ENCODE peak calls at places on chromosomes 1 and 21, in four cellular contexts. X is NB4, B is testis, U is endothelial cell of umbilical vein. M is an unnamed sample.

GRCh38 chr1:152630596-152630995 is 7.7 kb upstream of the LCE3A start:
- DNase-seq in B (no peak), X (no peak), U (no peak), M (no peak)

GRCh38 chr1:5692649-5693048 is 299.6 kb downstream of the NPHP4 start:
- DNase-seq in B (no peak), U (no peak), X (no peak), M (no peak)

GRCh38 chr1:24324903-24325302 is 5.7 kb downstream of the GRHL3 start:
- DNase-seq in X (no peak), U (no peak), B (no peak), M (no peak)

GRCh38 chr1:102897537-102897936 is 210.8 kb downstream of the COL11A1 start:
- DNase-seq in B (no peak), U (peak), X (no peak), M (no peak)

GRCh38 chr21:34344058-34344425 is 19.8 kb upstream of the KCNE2 start:
- DNase-seq in U (no peak), X (no peak), B (no peak), M (no peak)

GRCh38 chr1:113369040-113369439 is 21.3 kb upstream of the MAGI3 start:
- DNase-seq in B (no peak), U (no peak), X (no peak), M (no peak)

GRCh38 chr1:205709059-205709398 is 28.7 kb upstream of the SLC45A3 start:
- DNase-seq in X (no peak), B (no peak), U (peak), M (no peak)

GRCh38 chr1:31372961-31373896 is at the start of gene FABP3:
- DNase-seq in X (peak), B (peak), U (peak), M (peak)

GRCh38 chr1:11967028-11967547 is 13.2 kb upstream of the MFN2 start:
- DNase-seq in U (peak), X (peak), B (peak), M (no peak)

GRCh38 chr1:201501144-201501543 is 5.8 kb downstream of the CSRP1 start:
- DNase-seq in X (no peak), U (peak), B (no peak), M (no peak)

GRCh38 chr1:99672022-99672421 is 26.1 kb downstream of the PALMD start:
- DNase-seq in U (peak), B (no peak), X (no peak), M (no peak)

GRCh38 chr1:215083408-215083961 is 948 bp downstream of the KCNK2 start:
- DNase-seq in X (no peak), U (peak), B (peak), M (peak)

GRCh38 chr1:201026746-201027145 is 3.2 kb upstream of the KIF21B start:
- DNase-seq in X (peak), B (no peak), U (no peak), M (no peak)

GRCh38 chr1:228697209-228698016 is 37.9 kb upstream of the RHOU start:
- DNase-seq in X (peak), B (peak), U (no peak), M (peak)

GRCh38 chr1:226110249-226111108 is 48.0 kb downstream of the H3-3A start:
- DNase-seq in U (peak), X (peak), B (peak), M (peak)
- TF ChIP-seq POLR2A in U (no peak), X (peak), B (no peak), M (no peak)

DNA sequence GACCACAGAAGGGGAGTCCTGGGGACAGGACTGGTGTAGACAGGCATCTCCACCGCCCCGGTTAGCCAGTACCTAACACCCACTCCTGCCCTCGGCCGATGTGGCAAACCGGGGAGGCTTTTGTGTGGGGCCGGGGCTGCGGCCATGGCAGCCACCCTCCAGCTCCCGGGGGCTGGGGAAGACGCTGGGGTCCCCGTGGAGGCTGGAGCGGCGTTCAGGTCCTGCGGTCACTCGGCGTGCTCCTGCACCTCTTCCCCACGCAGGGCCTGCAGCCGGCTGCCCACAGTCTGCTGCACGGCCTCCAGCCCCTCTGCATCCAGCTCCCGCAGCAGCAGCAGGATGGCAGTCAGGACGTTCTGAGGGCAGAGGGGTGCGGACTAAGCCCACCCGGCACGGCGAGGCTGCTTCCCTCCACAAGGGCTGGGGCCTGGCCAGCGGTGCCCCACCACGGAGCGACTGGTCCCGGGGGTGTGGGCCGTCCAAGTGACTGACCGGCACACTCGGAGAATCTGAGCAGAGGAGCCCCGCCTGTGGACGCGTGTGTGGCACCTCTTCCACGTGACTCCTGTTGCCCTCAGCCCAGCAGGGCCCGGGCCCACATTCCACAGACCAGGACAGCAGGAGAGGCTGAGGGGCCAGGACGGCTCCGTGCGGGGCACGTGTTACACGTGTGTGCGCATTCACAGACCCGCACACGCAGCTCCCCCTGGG is 9.1 kb downstream of the CFAP410 start:
- DNase-seq in B (no peak), X (no peak), U (no peak), M (no peak)
- TF ChIP-seq POLR2A in B (no peak), X (no peak), U (no peak), M (no peak)

GRCh38 chr1:50976890-50977574 is 7.0 kb downstream of the CDKN2C start:
- DNase-seq in B (peak), U (peak), X (peak), M (peak)

GRCh38 chr1:50975436-50975835 is 5.4 kb downstream of the CDKN2C start:
- DNase-seq in X (no peak), U (no peak), B (no peak), M (no peak)

GRCh38 chr1:50974618-50974935 is 4.5 kb downstream of the CDKN2C start:
- DNase-seq in X (no peak), U (no peak), B (no peak), M (no peak)

GRCh38 chr1:50977575-50978143 is 7.6 kb downstream of the CDKN2C start:
- DNase-seq in X (peak), U (peak), B (peak), M (peak)

GRCh38 chr1:50976111-50976889 is 6.3 kb downstream of the CDKN2C start:
- DNase-seq in X (no peak), B (no peak), U (no peak), M (peak)
- TF ChIP-seq POLR2A in X (no peak), B (no peak), U (no peak), M (no peak)

DNA sequence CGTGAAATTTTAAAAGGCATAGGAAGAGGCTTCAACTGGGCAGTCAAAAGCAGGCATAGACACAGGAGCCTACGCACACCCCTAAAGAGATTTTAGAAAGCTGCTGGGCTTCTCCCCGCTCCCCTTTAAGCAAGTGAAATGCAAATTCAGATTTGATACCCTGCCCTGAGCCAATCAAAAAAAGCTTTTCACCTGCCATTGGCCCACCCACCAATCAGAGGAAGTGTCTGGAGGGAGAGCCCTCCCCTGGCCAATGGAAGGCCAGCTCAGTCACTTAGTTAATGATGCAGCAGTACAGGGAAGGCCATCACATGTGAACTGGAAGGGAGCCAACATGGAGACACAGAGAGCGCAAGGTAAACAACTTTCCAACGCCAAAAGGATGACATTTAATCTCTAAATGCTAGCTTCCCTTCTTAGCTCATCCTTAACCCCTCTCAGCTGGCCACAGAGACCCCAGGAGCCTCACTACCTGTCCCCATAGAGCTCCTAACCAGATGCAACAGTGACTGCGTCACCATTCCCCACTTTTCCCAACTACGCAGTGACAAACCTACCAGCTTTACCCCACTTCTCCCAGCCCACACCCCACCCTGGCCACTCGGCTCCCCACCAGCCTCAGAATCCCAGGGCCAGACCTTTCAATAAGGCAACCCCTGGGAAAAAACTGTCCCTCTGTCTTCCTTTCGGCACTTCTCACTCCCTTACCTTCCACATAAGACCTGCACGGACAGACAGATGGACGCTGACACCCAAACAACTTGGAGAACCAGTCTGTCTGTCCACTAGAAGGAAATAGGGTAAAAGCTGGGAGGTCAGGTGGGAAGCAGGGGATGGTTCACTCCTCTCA is 71.0 kb downstream of the CD46 start:
- DNase-seq in U (peak), B (peak), X (no peak), M (peak)
- TF ChIP-seq POLR2A in U (no peak), B (peak), X (no peak), M (peak)

DNA sequence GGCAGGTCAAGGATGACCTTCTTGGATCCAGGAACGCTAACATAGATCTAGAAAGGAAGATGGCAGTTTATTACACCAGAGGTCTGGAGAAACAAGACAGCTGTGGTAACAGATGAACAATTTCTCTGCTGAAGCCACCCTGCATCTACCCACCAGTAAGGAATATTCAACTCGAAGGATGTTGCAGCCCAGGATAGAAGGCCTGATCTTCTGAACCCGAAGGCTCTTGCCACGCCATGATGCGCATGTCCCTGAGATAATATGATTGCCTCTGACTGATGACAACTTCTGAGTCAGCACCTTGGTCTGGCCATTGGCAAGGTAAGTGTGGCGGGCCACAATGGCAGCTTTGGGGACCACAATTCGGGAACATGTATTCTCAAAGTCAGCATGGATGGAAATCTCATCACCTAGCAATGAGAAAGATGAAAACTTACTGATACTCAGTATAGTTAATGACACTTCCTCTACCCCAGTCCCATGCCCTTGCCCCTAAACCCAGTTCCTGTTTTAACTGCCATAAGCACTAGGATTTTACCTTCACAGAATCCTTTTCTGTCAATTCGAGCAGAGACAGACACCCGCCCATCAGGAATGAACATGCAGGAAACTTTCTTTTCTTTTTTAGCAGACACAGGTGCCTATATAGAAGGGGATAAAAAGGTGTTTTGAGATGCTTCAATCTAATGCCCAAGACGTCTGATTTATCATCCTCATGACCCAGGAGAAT is 1.8 kb downstream of the TXNIP start:
- DNase-seq in U (no peak), X (peak), B (no peak), M (peak)
- TF ChIP-seq POLR2A in U (no peak), X (no peak), B (no peak), M (no peak)

DNA sequence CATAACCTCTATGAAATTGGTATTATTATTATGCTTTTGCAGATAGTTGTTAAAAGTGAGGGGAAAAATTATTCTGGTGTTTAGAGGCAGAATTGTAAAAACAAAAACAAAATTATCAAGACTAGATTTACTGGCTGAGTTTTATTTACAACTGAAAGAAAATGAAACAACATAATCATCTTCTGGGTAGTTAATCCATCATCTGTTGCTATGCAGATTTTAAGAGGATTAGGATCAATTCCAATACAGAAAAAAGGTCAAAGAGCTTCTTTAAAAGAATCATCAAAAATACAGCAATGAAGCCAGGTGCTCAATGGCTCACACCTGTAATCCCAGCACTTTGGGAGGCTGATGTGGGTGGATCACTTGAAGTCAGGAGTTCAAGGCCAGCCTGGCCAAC is 8.3 kb downstream of the GOLT1A start:
- DNase-seq in B (no peak), X (no peak), U (no peak), M (no peak)
- TF ChIP-seq POLR2A in B (no peak), X (no peak), U (no peak), M (no peak)

DNA sequence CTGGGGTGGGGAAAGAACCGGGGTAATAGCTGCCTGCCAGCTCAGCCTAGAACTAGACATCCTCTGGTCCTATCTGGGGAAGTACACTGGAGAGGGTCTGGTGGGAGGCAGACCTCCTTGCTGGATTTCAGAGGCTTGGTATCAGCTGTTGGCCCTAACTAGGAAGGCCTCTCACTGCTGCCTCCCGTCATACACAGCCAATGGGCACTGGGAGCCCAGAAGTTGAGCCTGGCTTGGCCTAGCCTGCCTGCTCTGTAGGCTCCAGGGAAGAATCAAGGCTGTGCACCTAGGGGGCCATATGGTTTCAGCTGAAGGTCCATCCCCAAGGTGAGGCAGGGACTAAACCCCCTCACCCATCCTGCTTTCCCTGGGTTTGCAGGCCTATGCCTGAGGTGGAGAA is 4.3 kb upstream of the MUTYH start:
- DNase-seq in X (no peak), B (no peak), U (no peak), M (no peak)
- TF ChIP-seq POLR2A in X (no peak), B (no peak), U (no peak), M (no peak)

DNA sequence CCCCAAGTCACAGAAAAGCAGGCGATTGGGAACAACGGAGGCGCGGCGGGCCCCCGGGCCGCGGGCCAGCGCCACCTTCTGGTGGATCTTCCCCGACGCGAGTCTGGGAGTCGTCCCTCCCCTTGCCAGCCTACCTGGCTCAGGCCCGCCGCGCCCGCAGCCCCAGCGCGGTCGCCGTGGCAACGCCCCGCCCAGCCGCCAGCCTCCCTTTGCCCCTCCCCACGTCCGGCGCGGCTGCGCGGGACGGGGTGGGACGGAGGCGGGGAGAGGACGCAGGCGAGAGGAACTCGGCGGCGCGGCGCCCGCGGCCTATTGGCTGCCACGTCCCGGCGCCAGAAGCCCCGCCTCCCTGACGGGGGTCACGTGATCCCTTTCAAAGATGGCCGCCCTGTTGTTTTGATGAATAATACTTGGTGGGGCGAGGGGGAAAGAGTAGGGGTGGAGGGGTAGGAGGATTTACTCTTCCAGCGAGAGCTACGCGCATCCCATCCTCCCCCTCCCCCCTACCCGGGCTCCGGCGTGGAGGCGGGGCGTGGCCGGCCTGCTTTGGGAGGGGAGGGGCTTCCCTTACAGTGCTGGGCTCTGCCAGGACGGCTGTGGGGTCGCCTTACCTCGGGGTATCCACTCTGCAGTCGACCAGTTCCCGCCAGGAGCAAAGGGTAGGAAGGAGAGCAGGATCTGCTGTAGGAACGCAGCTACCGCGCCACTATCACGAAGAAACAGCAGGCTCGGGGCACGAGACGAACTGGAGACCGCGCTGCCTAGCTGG is at the start of gene UBE4B:
- DNase-seq in U (peak), B (peak), X (peak), M (peak)
- TF ChIP-seq POLR2A in U (peak), B (no peak), X (peak), M (no peak)

M was measured in adrenal gland.